ENCODE peak calls at places on chromosomes 16 and 17, in five cellular contexts. One of them, this sample, is unnamed. For H3K9me3, the result is how much of the 10 kb centered on the place peaks cover.

GRCh38 chr17:5868916-5869475 is 201.2 kb upstream of the WSCD1 start:
- DNase-seq in cardiac muscle cell: no peak
- DNase-seq in prostate gland: no peak
- DNase-seq in neural progenitor cell: no peak
- DNase-seq in Peyer's patch: no peak
- DNase-seq in this sample: no peak

GRCh38 chr17:66630379-66630778 is 204.5 kb upstream of the CACNG5 start:
- DNase-seq in cardiac muscle cell: no peak
- DNase-seq in prostate gland: no peak
- DNase-seq in neural progenitor cell: no peak
- DNase-seq in Peyer's patch: no peak
- DNase-seq in this sample: no peak

GRCh38 chr17:61366076-61366714 is 33.4 kb upstream of the TBX2 start:
- DNase-seq in cardiac muscle cell: peak
- DNase-seq in Peyer's patch: no peak
- DNase-seq in prostate gland: no peak
- DNase-seq in neural progenitor cell: no peak
- DNase-seq in this sample: no peak

GRCh38 chr16:3783516-3783915 is 66.2 kb upstream of the TRAP1 start:
- DNase-seq in neural progenitor cell: no peak
- DNase-seq in cardiac muscle cell: no peak
- DNase-seq in Peyer's patch: no peak
- DNase-seq in prostate gland: no peak
- DNase-seq in this sample: no peak

GRCh38 chr17:77391668-77392375 is 251.1 kb downstream of the SEC14L1 start:
- DNase-seq in neural progenitor cell: peak
- DNase-seq in Peyer's patch: no peak
- DNase-seq in cardiac muscle cell: no peak
- DNase-seq in prostate gland: no peak
- DNase-seq in this sample: no peak

GRCh38 chr16:48895142-48895541 is 285.2 kb upstream of the N4BP1 start:
- DNase-seq in cardiac muscle cell: peak
- DNase-seq in neural progenitor cell: peak
- DNase-seq in Peyer's patch: no peak
- DNase-seq in prostate gland: no peak
- DNase-seq in this sample: no peak

GRCh38 chr17:2215616-2216364 is 87.8 kb downstream of the SMG6 start:
- DNase-seq in Peyer's patch: peak
- DNase-seq in neural progenitor cell: peak
- DNase-seq in prostate gland: no peak
- DNase-seq in cardiac muscle cell: peak
- DNase-seq in this sample: no peak

GRCh38 chr17:33469911-33470310 is 176.8 kb upstream of the ASIC2 start:
- DNase-seq in prostate gland: no peak
- DNase-seq in neural progenitor cell: no peak
- DNase-seq in cardiac muscle cell: no peak
- DNase-seq in Peyer's patch: no peak
- DNase-seq in this sample: no peak

GRCh38 chr17:45896803-45897693 is 2.7 kb downstream of the MAPT start:
- DNase-seq in cardiac muscle cell: no peak
- DNase-seq in Peyer's patch: no peak
- DNase-seq in prostate gland: no peak
- DNase-seq in neural progenitor cell: peak
- DNase-seq in this sample: no peak

GRCh38 chr16:22183901-22184614 is 21.8 kb downstream of the SDR42E2 start:
- DNase-seq in prostate gland: no peak
- DNase-seq in Peyer's patch: no peak
- DNase-seq in cardiac muscle cell: no peak
- DNase-seq in neural progenitor cell: peak
- DNase-seq in this sample: no peak

DNA sequence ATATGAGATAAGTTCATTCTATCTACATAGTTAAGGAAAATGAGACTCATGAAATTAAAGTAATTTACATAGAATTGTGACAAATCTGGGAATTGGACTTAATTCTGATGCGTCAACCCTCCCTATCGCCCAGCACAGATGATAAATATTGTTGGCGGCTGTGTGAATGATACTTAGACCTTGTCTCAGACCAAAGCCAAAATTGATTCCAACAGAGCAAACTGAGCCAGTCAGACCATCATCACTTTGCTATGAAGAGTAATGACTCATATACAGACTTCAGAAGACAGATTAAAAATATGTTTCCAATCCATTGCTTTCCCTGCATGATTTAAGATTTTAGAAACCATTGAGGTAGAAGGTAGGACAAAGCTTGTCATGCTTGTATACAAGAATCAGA is 1156.7 kb upstream of the CDH8 start:
- DNase-seq in neural progenitor cell: no peak
- DNase-seq in prostate gland: no peak
- DNase-seq in Peyer's patch: no peak
- DNase-seq in cardiac muscle cell: no peak
- DNase-seq in this sample: no peak
- H3K9me3 ChIP-seq in neural progenitor cell: under half
- H3K9me3 ChIP-seq in prostate gland: under half
- H3K9me3 ChIP-seq in Peyer's patch: under half
- H3K9me3 ChIP-seq in cardiac muscle cell: under half
- H3K9me3 ChIP-seq in this sample: under half

GRCh38 chr17:16881239-16881924 is 90.5 kb downstream of the TNFRSF13B start:
- DNase-seq in Peyer's patch: no peak
- DNase-seq in cardiac muscle cell: no peak
- DNase-seq in neural progenitor cell: no peak
- DNase-seq in prostate gland: no peak
- DNase-seq in this sample: no peak
- H3K9me3 ChIP-seq in Peyer's patch: under half
- H3K9me3 ChIP-seq in cardiac muscle cell: under half
- H3K9me3 ChIP-seq in neural progenitor cell: under half
- H3K9me3 ChIP-seq in prostate gland: under half
- H3K9me3 ChIP-seq in this sample: under half

DNA sequence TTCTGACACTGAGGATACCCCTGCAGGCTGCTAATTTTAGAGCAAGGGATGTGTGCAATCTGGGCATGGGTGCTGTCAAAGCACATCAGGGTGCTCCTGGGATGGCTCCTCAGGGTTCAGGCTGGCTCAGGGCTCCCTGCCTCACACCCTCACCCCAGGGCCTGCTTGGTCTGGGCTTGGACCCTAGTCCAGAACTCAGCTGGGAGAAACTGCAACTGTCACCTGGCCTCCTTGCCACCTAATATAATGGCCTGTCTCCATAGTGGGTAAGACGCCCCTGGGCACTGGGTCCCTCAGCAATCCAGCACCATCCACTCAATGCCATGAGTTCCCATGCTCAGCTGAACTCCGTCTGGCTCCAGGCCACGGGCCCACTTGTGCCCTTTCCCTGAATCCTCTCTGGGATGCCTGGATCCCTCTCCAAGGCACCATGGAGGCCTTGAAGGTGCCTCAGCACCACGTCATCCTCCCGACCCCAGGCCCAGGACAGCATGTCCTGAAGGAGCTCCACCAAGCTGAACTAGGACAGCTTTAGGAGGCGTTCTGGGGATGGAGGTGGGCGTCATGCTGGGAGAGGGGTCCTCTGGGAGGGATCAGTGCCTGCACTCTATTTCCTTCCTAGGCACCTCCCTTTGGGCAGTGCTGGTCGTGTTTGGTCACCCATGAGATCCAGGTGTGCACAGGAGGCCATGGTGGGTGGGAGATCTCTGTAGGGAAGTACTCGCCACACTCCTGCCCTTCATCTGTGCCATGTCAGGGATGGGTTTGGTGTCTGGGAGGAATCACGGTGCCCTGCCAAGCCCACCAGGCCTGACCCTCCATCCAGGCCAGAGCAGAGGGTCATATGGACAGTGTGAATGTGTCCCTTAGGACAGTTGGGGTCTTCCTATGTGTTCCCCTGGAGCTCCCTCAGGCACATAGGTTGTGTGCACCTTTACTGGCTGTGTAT is 1688.4 kb downstream of the TP53TG3F start:
- DNase-seq in prostate gland: no peak
- DNase-seq in neural progenitor cell: no peak
- DNase-seq in Peyer's patch: no peak
- DNase-seq in cardiac muscle cell: no peak
- DNase-seq in this sample: no peak
- H3K9me3 ChIP-seq in prostate gland: under half
- H3K9me3 ChIP-seq in neural progenitor cell: under half
- H3K9me3 ChIP-seq in Peyer's patch: under half
- H3K9me3 ChIP-seq in cardiac muscle cell: under half
- H3K9me3 ChIP-seq in this sample: half or more

GRCh38 chr16:71449020-71449419 is 7.2 kb upstream of the TLE7 start:
- DNase-seq in cardiac muscle cell: no peak
- DNase-seq in Peyer's patch: no peak
- DNase-seq in prostate gland: no peak
- DNase-seq in neural progenitor cell: no peak
- DNase-seq in this sample: no peak
- H3K9me3 ChIP-seq in cardiac muscle cell: under half
- H3K9me3 ChIP-seq in Peyer's patch: under half
- H3K9me3 ChIP-seq in prostate gland: under half
- H3K9me3 ChIP-seq in neural progenitor cell: under half
- H3K9me3 ChIP-seq in this sample: half or more

DNA sequence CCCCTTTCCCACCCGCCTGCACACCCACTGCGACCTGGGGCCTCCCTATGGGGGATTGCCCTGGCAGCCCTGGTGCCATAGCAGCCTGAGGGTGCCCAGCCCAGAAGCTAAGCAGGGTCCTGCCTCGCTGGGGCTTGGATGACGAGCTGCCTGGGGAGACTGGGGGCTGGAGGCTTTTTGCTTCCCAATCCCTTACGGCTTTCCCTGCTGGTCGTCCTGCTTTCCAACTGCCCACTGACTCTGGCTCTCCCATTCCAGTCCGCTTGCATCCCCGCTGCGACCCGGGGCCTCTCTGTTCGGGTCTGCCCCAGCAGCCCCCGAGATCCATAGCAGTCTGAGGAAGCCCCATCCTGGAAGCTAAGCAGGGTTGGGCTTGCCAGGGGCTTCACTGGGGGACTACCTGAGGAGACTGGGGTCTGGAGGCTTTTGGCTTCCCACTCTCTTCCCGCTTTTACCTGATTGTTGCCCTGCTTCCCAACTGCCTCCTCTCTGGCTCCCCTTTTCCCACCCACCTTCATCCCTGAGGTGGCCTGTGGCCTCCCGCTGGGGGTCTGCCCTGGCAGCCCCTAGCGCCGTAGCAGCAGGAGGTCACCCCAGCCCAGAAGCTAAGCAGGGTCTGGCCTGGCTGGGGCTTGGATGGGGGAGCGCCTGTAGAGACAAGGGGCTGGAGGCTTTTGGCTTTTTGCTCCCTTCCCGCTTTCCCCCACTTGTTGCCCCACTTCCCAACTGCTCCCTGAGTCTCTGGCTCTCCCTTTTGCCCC is 2292.8 kb downstream of the TP53TG3F start:
- DNase-seq in Peyer's patch: no peak
- DNase-seq in neural progenitor cell: no peak
- DNase-seq in cardiac muscle cell: no peak
- DNase-seq in prostate gland: no peak
- DNase-seq in this sample: no peak
- H3K9me3 ChIP-seq in Peyer's patch: under half
- H3K9me3 ChIP-seq in neural progenitor cell: under half
- H3K9me3 ChIP-seq in cardiac muscle cell: under half
- H3K9me3 ChIP-seq in prostate gland: under half
- H3K9me3 ChIP-seq in this sample: half or more